ENCODE peak calls at places on chromosomes 13 and 19, in seven cellular contexts. One of them, this sample, is unnamed.

GRCh38 chr13:110195547-110196485 is 111.1 kb downstream of the COL4A1 start:
- DNase-seq in trophoblast cell: no peak
- DNase-seq in COR-L47: no peak
- DNase-seq in C1 segment of cervical spinal cord: no peak
- DNase-seq in ELF-1: no peak
- DNase-seq in kidney epithelial cell: no peak
- DNase-seq in EL: no peak
- DNase-seq in this sample: no peak

GRCh38 chr13:103772576-103772975 is 706.4 kb upstream of the SLC10A2 start:
- DNase-seq in trophoblast cell: peak
- DNase-seq in C1 segment of cervical spinal cord: no peak
- DNase-seq in kidney epithelial cell: no peak
- DNase-seq in COR-L47: no peak
- DNase-seq in ELF-1: no peak
- DNase-seq in EL: no peak
- DNase-seq in this sample: no peak

GRCh38 chr13:43879323-43880181 is at the start of the genes CCDC122 and LACC1:
- DNase-seq in COR-L47: peak
- DNase-seq in trophoblast cell: peak
- DNase-seq in C1 segment of cervical spinal cord: peak
- DNase-seq in ELF-1: peak
- DNase-seq in kidney epithelial cell: peak
- DNase-seq in EL: peak
- DNase-seq in this sample: peak

GRCh38 chr19:48997972-48998371 is 4.3 kb downstream of the RUVBL2 start:
- DNase-seq in trophoblast cell: peak
- DNase-seq in COR-L47: no peak
- DNase-seq in ELF-1: peak
- DNase-seq in kidney epithelial cell: no peak
- DNase-seq in C1 segment of cervical spinal cord: no peak
- DNase-seq in EL: peak
- DNase-seq in this sample: no peak

GRCh38 chr13:113147206-113147605 is 11.2 kb upstream of the PROZ start:
- DNase-seq in EL: no peak
- DNase-seq in COR-L47: no peak
- DNase-seq in trophoblast cell: no peak
- DNase-seq in C1 segment of cervical spinal cord: no peak
- DNase-seq in kidney epithelial cell: no peak
- DNase-seq in ELF-1: no peak
- DNase-seq in this sample: no peak

GRCh38 chr13:107373551-107373950 is 805.6 kb upstream of the ARGLU1 start:
- DNase-seq in COR-L47: peak
- DNase-seq in trophoblast cell: peak
- DNase-seq in EL: no peak
- DNase-seq in C1 segment of cervical spinal cord: no peak
- DNase-seq in kidney epithelial cell: peak
- DNase-seq in ELF-1: peak
- DNase-seq in this sample: no peak

GRCh38 chr19:41064974-41065569 is 23.2 kb upstream of the CYP2A13 start:
- DNase-seq in ELF-1: peak
- DNase-seq in trophoblast cell: peak
- DNase-seq in COR-L47: no peak
- DNase-seq in EL: peak
- DNase-seq in kidney epithelial cell: no peak
- DNase-seq in C1 segment of cervical spinal cord: no peak
- DNase-seq in this sample: no peak

GRCh38 chr19:54035215-54036178 is 28.2 kb downstream of the VSTM1 start:
- DNase-seq in trophoblast cell: peak
- DNase-seq in kidney epithelial cell: peak
- DNase-seq in COR-L47: no peak
- DNase-seq in ELF-1: peak
- DNase-seq in C1 segment of cervical spinal cord: no peak
- DNase-seq in EL: peak
- DNase-seq in this sample: no peak

GRCh38 chr13:44293908-44294735 is 79.5 kb upstream of the SERP2 start:
- DNase-seq in kidney epithelial cell: no peak
- DNase-seq in C1 segment of cervical spinal cord: no peak
- DNase-seq in COR-L47: no peak
- DNase-seq in ELF-1: no peak
- DNase-seq in EL: no peak
- DNase-seq in trophoblast cell: peak
- DNase-seq in this sample: no peak

This sample was measured in NCI-H2171.